ENCODE peak calls at places on chromosomes 4 and X, in six cellular contexts. T is tibial nerve; I is A673; G is CD8-positive, alpha-beta memory T cell; Z is neuronal stem cell; N is GM23248. D is an unnamed sample.
A peak's percentile ranks its signal among the peaks of the same experiment; 100 is the strongest.

GRCh38 chrX:3638280-3638873 is 75.1 kb downstream of the PRKX start:
- DNase-seq in T (peak; percentile 14), I (peak; percentile 61), G (peak; percentile 1), Z (peak; percentile 23), N (peak; percentile 58), D (no peak)

GRCh38 chr4:64584981-64585557 is 175.8 kb upstream of the TECRL start:
- DNase-seq in T (no peak), I (peak; percentile 49), G (no peak), Z (peak; percentile 29), N (peak; percentile 57), D (no peak)

GRCh38 chr4:148454835-148455234 is 12.6 kb upstream of the NR3C2 start:
- DNase-seq in T (no peak), I (no peak), G (no peak), Z (no peak), N (peak; percentile 31), D (no peak)

GRCh38 chrX:45404206-45404605 is 203.5 kb upstream of the DIPK2B start:
- DNase-seq in T (no peak), I (no peak), G (no peak), Z (no peak), N (no peak), D (no peak)

GRCh38 chrX:22691966-22692565 is 307.7 kb upstream of the DDX53 start:
- DNase-seq in T (no peak), I (no peak), G (no peak), Z (no peak), N (no peak), D (no peak)

GRCh38 chr4:88158360-88159136 is at the start of gene ABCG2:
- DNase-seq in T (no peak), I (peak; percentile 37), G (peak; percentile 21), Z (peak; percentile 54), N (peak; percentile 72), D (no peak)

GRCh38 chr4:5055411-5055810 is 4.1 kb downstream of the STK32B start:
- DNase-seq in T (no peak), I (no peak), G (no peak), Z (no peak), N (no peak), D (no peak)

GRCh38 chrX:460116-460515 is 73.4 kb upstream of the PPP2R3B start:
- DNase-seq in T (no peak), I (no peak), G (no peak), Z (no peak), N (no peak), D (no peak)

GRCh38 chr4:142347241-142347640 is 498.9 kb downstream of the INPP4B start:
- DNase-seq in T (no peak), I (no peak), G (no peak), Z (no peak), N (peak; percentile 50), D (no peak)

GRCh38 chrX:103063918-103064434 is at the start of gene BEX1:
- DNase-seq in T (no peak), I (peak; percentile 75), G (no peak), Z (peak; percentile 43), N (peak; percentile 69), D (no peak)

GRCh38 chrX:2452317-2452784 is 48.4 kb downstream of the DHRSX start:
- DNase-seq in T (no peak), I (no peak), G (no peak), Z (no peak), N (no peak), D (no peak)

GRCh38 chr4:85028910-85029309 is 62.4 kb upstream of the WDFY3 start:
- DNase-seq in T (no peak), I (peak; percentile 1), G (no peak), Z (no peak), N (peak; percentile 59), D (no peak)

GRCh38 chrX:109732319-109732779 is 708 bp downstream of the ACSL4 start:
- DNase-seq in T (no peak), I (peak; percentile 37), G (peak; percentile 21), Z (no peak), N (peak; percentile 61), D (no peak)

GRCh38 chr4:110793381-110793801 is 170.5 kb upstream of the PITX2 start:
- DNase-seq in T (no peak), I (no peak), G (no peak), Z (no peak), N (peak; percentile 29), D (no peak)

GRCh38 chrX:130704053-130705038 is 198.7 kb downstream of the ENOX2 start:
- DNase-seq in T (no peak), I (no peak), G (no peak), Z (no peak), N (peak; percentile 54), D (no peak)

GRCh38 chr4:76607846-76608245 is 172.8 kb downstream of the SHROOM3 start:
- DNase-seq in T (no peak), I (no peak), G (no peak), Z (no peak), N (no peak), D (no peak)
- H3K4me1 ChIP-seq in T (peaks cover 8% of the 10 kb centered on the region), I (peaks cover 8% of the 10 kb centered on the region), G (no peaks in the 10 kb centered on the region), Z (peaks cover 18% of the 10 kb centered on the region), N (peaks cover 71% of the 10 kb centered on the region), D (no peaks in the 10 kb centered on the region)

GRCh38 chr4:183700407-183700806 is 41.3 kb downstream of the TRAPPC11 start:
- DNase-seq in T (no peak), I (no peak), G (no peak), Z (no peak), N (no peak), D (no peak)
- H3K27ac ChIP-seq in T (no peak overlapping the region), I (no peak overlapping the region), G (no peak overlapping the region), Z (no peak overlapping the region), N (no peak overlapping the region), D (no peak overlapping the region)

GRCh38 chr4:165715989-165716388 is 157.0 kb upstream of the TLL1 start:
- DNase-seq in T (no peak), I (no peak), G (no peak), Z (no peak), N (no peak), D (no peak)

GRCh38 chr4:165711912-165712311 is 161.1 kb upstream of the TLL1 start:
- DNase-seq in T (no peak), I (no peak), G (no peak), Z (no peak), N (no peak), D (no peak)

GRCh38 chr4:165716472-165716871 is 156.6 kb upstream of the TLL1 start:
- DNase-seq in T (no peak), I (peak; percentile 86), G (no peak), Z (no peak), N (no peak), D (no peak)

GRCh38 chr4:165714650-165715049 is 158.4 kb upstream of the TLL1 start:
- DNase-seq in T (no peak), I (no peak), G (no peak), Z (no peak), N (no peak), D (no peak)

DNA sequence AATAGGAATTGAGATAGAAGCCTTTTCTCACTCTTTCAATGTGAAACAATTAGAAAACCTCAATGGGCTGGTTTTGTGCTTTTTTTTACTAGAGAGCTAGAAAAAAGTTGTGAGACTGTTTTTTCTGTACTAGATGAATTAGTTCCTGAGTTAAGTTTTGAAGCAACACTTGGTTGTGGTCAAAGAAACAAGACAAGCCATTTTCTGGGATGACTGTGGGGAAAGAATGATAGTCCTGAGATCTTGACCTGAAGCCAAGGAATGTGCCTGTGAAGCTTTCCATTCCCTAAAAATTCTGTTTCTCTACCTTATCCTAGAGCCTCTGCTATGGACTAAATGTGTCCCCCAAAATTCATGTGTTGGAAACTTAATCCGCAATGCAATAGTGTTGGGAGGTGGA is 157.8 kb upstream of the TLL1 start:
- DNase-seq in T (no peak), I (no peak), G (no peak), Z (no peak), N (no peak), D (no peak)
- H3K4me1 ChIP-seq in T (no peaks in the 10 kb centered on the region), I (peaks cover 42% of the 10 kb centered on the region), G (no peaks in the 10 kb centered on the region), Z (no peaks in the 10 kb centered on the region), N (no peaks in the 10 kb centered on the region), D (no peaks in the 10 kb centered on the region)

GRCh38 chrX:150502979-150503897 is 65.2 kb upstream of the MTM1 start:
- DNase-seq in T (no peak), I (no peak), G (no peak), Z (no peak), N (no peak), D (no peak)

GRCh38 chrX:150503898-150504219 is 64.6 kb upstream of the MTM1 start:
- DNase-seq in T (no peak), I (no peak), G (no peak), Z (no peak), N (no peak), D (no peak)

GRCh38 chrX:150506486-150506885 is 61.9 kb upstream of the MTM1 start:
- DNase-seq in T (no peak), I (no peak), G (no peak), Z (no peak), N (peak; percentile 28), D (no peak)

GRCh38 chrX:150506020-150506419 is 62.4 kb upstream of the MTM1 start:
- DNase-seq in T (no peak), I (no peak), G (no peak), Z (no peak), N (no peak), D (no peak)

GRCh38 chrX:150504399-150505186 is 63.8 kb upstream of the MTM1 start:
- DNase-seq in T (no peak), I (no peak), G (no peak), Z (no peak), N (peak; percentile 51), D (no peak)
- H3K27ac ChIP-seq in T (peak overlapping the region; percentile 85), I (no peak overlapping the region), G (no peak overlapping the region), Z (no peak overlapping the region), N (peak overlapping the region; percentile 52), D (no peak overlapping the region)

GRCh38 chr4:40185830-40186664 is 10.8 kb upstream of the RHOH start:
- DNase-seq in T (no peak), I (peak; percentile 80), G (no peak), Z (no peak), N (peak; percentile 59), D (no peak)
- H3K4me1 ChIP-seq in T (no peaks in the 10 kb centered on the region), I (peaks cover 46% of the 10 kb centered on the region), G (peaks cover 31% of the 10 kb centered on the region), Z (peaks cover 5% of the 10 kb centered on the region), N (peaks cover 24% of the 10 kb centered on the region), D (no peaks in the 10 kb centered on the region)

DNA sequence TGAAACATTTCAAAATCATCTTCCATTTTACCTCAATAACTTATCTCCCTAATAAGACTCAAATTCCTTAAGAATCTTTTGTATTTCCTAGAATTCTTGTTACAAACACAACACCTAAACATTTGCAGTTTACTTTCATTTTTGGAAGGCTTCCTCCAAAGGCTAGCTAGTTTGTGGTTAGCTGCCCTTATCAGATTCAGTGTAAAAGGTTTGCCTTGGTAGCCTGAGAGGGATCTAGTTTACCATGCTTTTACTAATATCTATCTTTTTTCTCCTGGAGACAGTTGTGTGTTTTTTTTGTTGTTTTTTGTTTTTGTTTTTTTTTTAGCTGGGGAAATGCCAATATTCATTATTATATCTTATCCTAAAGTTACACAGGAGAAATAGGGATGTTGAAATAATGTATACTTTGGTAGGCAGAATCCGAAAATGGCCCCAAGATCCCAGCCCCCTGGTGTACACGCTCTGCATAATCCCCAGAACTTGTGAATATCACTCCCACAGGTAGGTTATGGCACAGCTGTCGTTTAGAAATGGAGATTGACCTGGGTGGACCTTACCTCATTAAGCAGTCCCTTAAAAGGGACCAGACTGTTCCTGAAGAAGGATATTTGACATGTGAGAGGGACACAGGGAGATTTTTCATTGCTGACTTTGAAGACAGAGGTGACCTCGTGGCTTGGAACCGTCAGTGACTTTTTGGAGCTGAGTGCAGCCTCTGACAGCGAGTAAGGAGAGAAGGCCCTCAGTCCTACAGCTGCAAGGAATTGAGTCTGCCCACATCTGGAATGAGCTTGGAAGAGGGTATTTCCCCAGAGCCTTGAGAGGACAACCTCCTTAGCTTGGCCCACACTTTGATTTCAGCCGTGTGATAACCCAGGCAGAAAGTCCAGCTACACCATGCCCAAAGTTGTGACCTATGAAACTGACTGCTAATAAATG is 33.4 kb downstream of the SEPTIN11 start:
- DNase-seq in T (no peak), I (no peak), G (no peak), Z (no peak), N (peak; percentile 31), D (no peak)
- H3K27ac ChIP-seq in T (peak overlapping the region; percentile 85), I (peak overlapping the region; percentile 87), G (peak overlapping the region; percentile 11), Z (no peak overlapping the region), N (peak overlapping the region; percentile 97), D (no peak overlapping the region)